ENCODE peak calls at places on chromosomes 11 and 22, in seven cellular contexts. One of them, this sample, is unnamed.
A peak's percentile ranks its signal among the peaks of the same experiment; 100 is the strongest.

GRCh38 chr22:29302402-29302680 is 4.1 kb upstream of the GAS2L1 start:
- DNase-seq in HAP-1: no peak
- DNase-seq in stomach: no peak
- DNase-seq in sciatic nerve: no peak
- DNase-seq in A172: no peak
- DNase-seq in naive thymus-derived CD4-positive, alpha-beta T cell: no peak
- DNase-seq in amniotic epithelial cell: no peak
- DNase-seq in this sample: no peak

GRCh38 chr11:9462806-9463537 is 2.2 kb downstream of the ZNF143 start:
- DNase-seq in HAP-1: no peak
- DNase-seq in naive thymus-derived CD4-positive, alpha-beta T cell: no peak
- DNase-seq in amniotic epithelial cell: peak; percentile 6
- DNase-seq in stomach: no peak
- DNase-seq in A172: peak; percentile 20
- DNase-seq in sciatic nerve: no peak
- DNase-seq in this sample: no peak

GRCh38 chr11:104782377-104782754 is 115.9 kb downstream of the CASP12 start:
- DNase-seq in stomach: no peak
- DNase-seq in HAP-1: no peak
- DNase-seq in naive thymus-derived CD4-positive, alpha-beta T cell: no peak
- DNase-seq in A172: no peak
- DNase-seq in amniotic epithelial cell: no peak
- DNase-seq in sciatic nerve: no peak
- DNase-seq in this sample: no peak

GRCh38 chr11:96188625-96189006 is 154.4 kb downstream of the MAML2 start:
- DNase-seq in A172: no peak
- DNase-seq in sciatic nerve: no peak
- DNase-seq in stomach: no peak
- DNase-seq in amniotic epithelial cell: peak; percentile 70
- DNase-seq in HAP-1: no peak
- DNase-seq in naive thymus-derived CD4-positive, alpha-beta T cell: no peak
- DNase-seq in this sample: no peak

GRCh38 chr11:116640641-116641402 is 132.0 kb downstream of the BUD13 start:
- DNase-seq in HAP-1: no peak
- DNase-seq in naive thymus-derived CD4-positive, alpha-beta T cell: no peak
- DNase-seq in sciatic nerve: no peak
- DNase-seq in stomach: no peak
- DNase-seq in A172: no peak
- DNase-seq in amniotic epithelial cell: no peak
- DNase-seq in this sample: no peak

GRCh38 chr11:122746050-122746478 is 90.5 kb downstream of the UBASH3B start:
- DNase-seq in A172: no peak
- DNase-seq in naive thymus-derived CD4-positive, alpha-beta T cell: peak; percentile 67
- DNase-seq in stomach: no peak
- DNase-seq in amniotic epithelial cell: peak; percentile 33
- DNase-seq in HAP-1: no peak
- DNase-seq in sciatic nerve: no peak
- DNase-seq in this sample: peak; percentile 42

GRCh38 chr11:117192401-117192875 is 6.7 kb upstream of the TAGLN start:
- DNase-seq in amniotic epithelial cell: no peak
- DNase-seq in naive thymus-derived CD4-positive, alpha-beta T cell: no peak
- DNase-seq in HAP-1: no peak
- DNase-seq in A172: no peak
- DNase-seq in sciatic nerve: no peak
- DNase-seq in stomach: no peak
- DNase-seq in this sample: no peak

GRCh38 chr22:24582111-24582814 is 10.6 kb downstream of the LRRC75B start:
- DNase-seq in naive thymus-derived CD4-positive, alpha-beta T cell: no peak
- DNase-seq in stomach: peak; percentile 52
- DNase-seq in A172: no peak
- DNase-seq in HAP-1: no peak
- DNase-seq in amniotic epithelial cell: no peak
- DNase-seq in sciatic nerve: no peak
- DNase-seq in this sample: no peak

GRCh38 chr11:65553301-65554001 is 4.7 kb downstream of the LTBP3 start:
- DNase-seq in naive thymus-derived CD4-positive, alpha-beta T cell: peak; percentile 87
- DNase-seq in stomach: no peak
- DNase-seq in amniotic epithelial cell: no peak
- DNase-seq in sciatic nerve: no peak
- DNase-seq in A172: no peak
- DNase-seq in HAP-1: no peak
- DNase-seq in this sample: peak; percentile 86

GRCh38 chr22:47055073-47055355 is 292.6 kb downstream of the TBC1D22A start:
- DNase-seq in naive thymus-derived CD4-positive, alpha-beta T cell: no peak
- DNase-seq in HAP-1: no peak
- DNase-seq in sciatic nerve: no peak
- DNase-seq in amniotic epithelial cell: no peak
- DNase-seq in A172: no peak
- DNase-seq in stomach: no peak
- DNase-seq in this sample: no peak

GRCh38 chr11:61142424-61142823 is 18.8 kb downstream of the VPS37C start:
- DNase-seq in naive thymus-derived CD4-positive, alpha-beta T cell: no peak
- DNase-seq in A172: no peak
- DNase-seq in sciatic nerve: no peak
- DNase-seq in HAP-1: no peak
- DNase-seq in stomach: no peak
- DNase-seq in amniotic epithelial cell: no peak
- DNase-seq in this sample: no peak